ENCODE peak calls at places on chromosomes 11 and 22, in four cellular contexts. C, O, S and W are unnamed samples.
A peak's percentile ranks its signal among the peaks of the same experiment; 100 is the strongest.

GRCh38 chr11:108278546-108278945 is 55.7 kb downstream of the ATM start:
- DNase-seq in C (no peak), O (peak; percentile 2), S (peak; percentile 84), W (peak; percentile 1)

GRCh38 chr11:86676533-86677154 is 4.2 kb upstream of the ME3 start:
- DNase-seq in C (no peak), O (no peak), S (peak; percentile 15), W (no peak)

GRCh38 chr11:61815790-61816735 is 740 bp downstream of the FADS1 start:
- DNase-seq in C (peak; percentile 33), O (peak; percentile 60), S (peak; percentile 67), W (peak; percentile 73)

GRCh38 chr11:1502168-1502955 is 15.8 kb upstream of the MOB2 start:
- DNase-seq in C (no peak), O (no peak), S (no peak), W (no peak)

GRCh38 chr11:78151804-78152203 is 12.4 kb upstream of the ALG8 start:
- DNase-seq in C (no peak), O (no peak), S (no peak), W (no peak)

GRCh38 chr11:73294604-73295003 is 13.5 kb upstream of the ARHGEF17 start:
- DNase-seq in C (no peak), O (no peak), S (no peak), W (no peak)

GRCh38 chr22:28855355-28856094 is 27.8 kb upstream of the ZNRF3 start:
- DNase-seq in C (peak; percentile 75), O (peak; percentile 78), S (peak; percentile 71), W (peak; percentile 75)

GRCh38 chr11:13033760-13034533 is 24.8 kb downstream of the RASSF10 start:
- DNase-seq in C (no peak), O (no peak), S (no peak), W (no peak)

GRCh38 chr11:109071712-109072524 is 350.1 kb upstream of the C11orf87 start:
- DNase-seq in C (peak; percentile 59), O (peak; percentile 46), S (no peak), W (peak; percentile 84)